ENCODE peak calls at places on chromosome 13, in four cellular contexts. K is endothelial cell; R is activated naive CD8-positive, alpha-beta T cell treated with anti-CD3 and anti-CD28 coated beads for 36 hours; H is NCI-H1930. F is an unnamed sample.

GRCh38 chr13:79662882-79663281 is 181.9 kb downstream of the NDFIP2 start:
- DNase-seq in K (no peak), R (no peak), H (no peak), F (no peak)

GRCh38 chr13:32125221-32125621 is 93.6 kb downstream of the FRY start:
- DNase-seq in K (no peak), R (no peak), H (no peak), F (no peak)

GRCh38 chr13:51906581-51906980 is 44.8 kb downstream of the CCDC70 start:
- DNase-seq in K (no peak), R (no peak), H (no peak), F (peak; percentile 77)

GRCh38 chr13:76481738-76482137 is 404.5 kb downstream of the KCTD12 start:
- DNase-seq in K (no peak), R (no peak), H (no peak), F (no peak)

GRCh38 chr13:32334676-32335075 is 19.4 kb downstream of the BRCA2 start:
- DNase-seq in K (no peak), R (no peak), H (no peak), F (no peak)

GRCh38 chr13:36975172-36975571 is 24.0 kb downstream of the ALG5 start:
- DNase-seq in K (no peak), R (no peak), H (no peak), F (no peak)

GRCh38 chr13:99086869-99087129 is 108.9 kb upstream of the DOCK9 start:
- DNase-seq in K (peak; percentile 60), R (peak; percentile 53), H (no peak), F (no peak)

GRCh38 chr13:41976491-41976890 is 15.6 kb upstream of the VWA8 start:
- DNase-seq in K (no peak), R (no peak), H (no peak), F (no peak)

GRCh38 chr13:33722216-33722900 is 95.6 kb upstream of the RFC3 start:
- DNase-seq in K (no peak), R (no peak), H (no peak), F (no peak)

GRCh38 chr13:100234006-100234405 is 145.1 kb downstream of the PCCA start:
- DNase-seq in K (no peak), R (no peak), H (no peak), F (peak; percentile 47)

GRCh38 chr13:25371608-25372274 is at the start of gene ATP8A2:
- DNase-seq in K (peak; percentile 23), R (peak; percentile 8), H (peak; percentile 53), F (no peak)

GRCh38 chr13:93172109-93172508 is 54.5 kb upstream of the GPC6 start:
- DNase-seq in K (peak; percentile 12), R (no peak), H (no peak), F (no peak)

GRCh38 chr13:60788156-60788829 is 391.3 kb downstream of the TDRD3 start:
- DNase-seq in K (no peak), R (no peak), H (no peak), F (no peak)

GRCh38 chr13:106350208-106350607 is 185.3 kb downstream of the EFNB2 start:
- DNase-seq in K (no peak), R (no peak), H (no peak), F (no peak)

GRCh38 chr13:20101467-20102316 is 59.2 kb downstream of the GJA3 start:
- DNase-seq in K (no peak), R (no peak), H (no peak), F (no peak)

GRCh38 chr13:44409595-44409994 is 36.0 kb downstream of the SERP2 start:
- DNase-seq in K (no peak), R (no peak), H (no peak), F (no peak)

GRCh38 chr13:36986462-36987240 is 12.5 kb downstream of the ALG5 start:
- DNase-seq in K (no peak), R (no peak), H (no peak), F (no peak)

GRCh38 chr13:76621726-76622125 is 264.5 kb downstream of the KCTD12 start:
- DNase-seq in K (no peak), R (no peak), H (no peak), F (no peak)

GRCh38 chr13:40271931-40272775 is 394.3 kb downstream of the FOXO1 start:
- DNase-seq in K (no peak), R (peak; percentile 23), H (no peak), F (no peak)

F was measured in NCI-H2081 treated with DMSO at 0.1 percent for 48 hours.